ENCODE peak calls at places on chromosomes 1 and 21, in ten cellular contexts. One of them, this sample, is unnamed.

GRCh38 chr1:24657781-24658180 is 14.7 kb downstream of the SRRM1 start:
- DNase-seq in fibroblast of lung: no peak
- DNase-seq in IMR-90: no peak
- DNase-seq in iPS DF 6.9: no peak
- DNase-seq in left lung: no peak
- DNase-seq in dorsolateral prefrontal cortex: no peak
- DNase-seq in effector memory CD4-positive, alpha-beta T cell: no peak
- DNase-seq in osteoblast: no peak
- DNase-seq in AG04450: no peak
- DNase-seq in PC-9: no peak
- DNase-seq in this sample: no peak

GRCh38 chr1:47986741-47987140 is 10.4 kb downstream of the TRABD2B start:
- DNase-seq in left lung: peak; percentile 57
- DNase-seq in effector memory CD4-positive, alpha-beta T cell: no peak
- DNase-seq in osteoblast: peak; percentile 92
- DNase-seq in PC-9: no peak
- DNase-seq in iPS DF 6.9: no peak
- DNase-seq in fibroblast of lung: peak; percentile 21
- DNase-seq in AG04450: no peak
- DNase-seq in IMR-90: no peak
- DNase-seq in dorsolateral prefrontal cortex: peak; percentile 50
- DNase-seq in this sample: peak; percentile 47

GRCh38 chr1:77768006-77768405 is 8.4 kb upstream of the USP33 start:
- DNase-seq in dorsolateral prefrontal cortex: no peak
- DNase-seq in effector memory CD4-positive, alpha-beta T cell: no peak
- DNase-seq in AG04450: no peak
- DNase-seq in fibroblast of lung: no peak
- DNase-seq in IMR-90: no peak
- DNase-seq in osteoblast: no peak
- DNase-seq in left lung: no peak
- DNase-seq in PC-9: no peak
- DNase-seq in iPS DF 6.9: no peak
- DNase-seq in this sample: no peak

GRCh38 chr1:206725053-206725963 is 40.6 kb downstream of the MAPKAPK2 start:
- DNase-seq in IMR-90: peak; percentile 51
- DNase-seq in iPS DF 6.9: peak; percentile 57
- DNase-seq in dorsolateral prefrontal cortex: peak; percentile 52
- DNase-seq in AG04450: no peak
- DNase-seq in effector memory CD4-positive, alpha-beta T cell: no peak
- DNase-seq in osteoblast: peak; percentile 93
- DNase-seq in fibroblast of lung: peak; percentile 31
- DNase-seq in PC-9: no peak
- DNase-seq in left lung: no peak
- DNase-seq in this sample: peak; percentile 57

GRCh38 chr1:3126756-3127718 is 58.0 kb downstream of the PRDM16 start:
- DNase-seq in osteoblast: no peak
- DNase-seq in fibroblast of lung: no peak
- DNase-seq in left lung: no peak
- DNase-seq in effector memory CD4-positive, alpha-beta T cell: no peak
- DNase-seq in IMR-90: no peak
- DNase-seq in PC-9: no peak
- DNase-seq in dorsolateral prefrontal cortex: no peak
- DNase-seq in AG04450: no peak
- DNase-seq in iPS DF 6.9: no peak
- DNase-seq in this sample: no peak

GRCh38 chr1:52385376-52385775 is 18.8 kb downstream of the ORC1 start:
- DNase-seq in dorsolateral prefrontal cortex: no peak
- DNase-seq in PC-9: no peak
- DNase-seq in effector memory CD4-positive, alpha-beta T cell: no peak
- DNase-seq in AG04450: no peak
- DNase-seq in osteoblast: no peak
- DNase-seq in iPS DF 6.9: no peak
- DNase-seq in IMR-90: no peak
- DNase-seq in left lung: no peak
- DNase-seq in fibroblast of lung: no peak
- DNase-seq in this sample: no peak

GRCh38 chr1:169234780-169235179 is 128.3 kb downstream of the ATP1B1 start:
- DNase-seq in dorsolateral prefrontal cortex: no peak
- DNase-seq in PC-9: no peak
- DNase-seq in IMR-90: no peak
- DNase-seq in left lung: no peak
- DNase-seq in AG04450: no peak
- DNase-seq in osteoblast: no peak
- DNase-seq in iPS DF 6.9: no peak
- DNase-seq in fibroblast of lung: no peak
- DNase-seq in effector memory CD4-positive, alpha-beta T cell: no peak
- DNase-seq in this sample: no peak

GRCh38 chr1:169995993-169996392 is 78.5 kb downstream of the KIFAP3 start:
- DNase-seq in left lung: no peak
- DNase-seq in effector memory CD4-positive, alpha-beta T cell: no peak
- DNase-seq in iPS DF 6.9: no peak
- DNase-seq in IMR-90: no peak
- DNase-seq in fibroblast of lung: no peak
- DNase-seq in AG04450: no peak
- DNase-seq in dorsolateral prefrontal cortex: no peak
- DNase-seq in PC-9: no peak
- DNase-seq in osteoblast: no peak
- DNase-seq in this sample: no peak

DNA sequence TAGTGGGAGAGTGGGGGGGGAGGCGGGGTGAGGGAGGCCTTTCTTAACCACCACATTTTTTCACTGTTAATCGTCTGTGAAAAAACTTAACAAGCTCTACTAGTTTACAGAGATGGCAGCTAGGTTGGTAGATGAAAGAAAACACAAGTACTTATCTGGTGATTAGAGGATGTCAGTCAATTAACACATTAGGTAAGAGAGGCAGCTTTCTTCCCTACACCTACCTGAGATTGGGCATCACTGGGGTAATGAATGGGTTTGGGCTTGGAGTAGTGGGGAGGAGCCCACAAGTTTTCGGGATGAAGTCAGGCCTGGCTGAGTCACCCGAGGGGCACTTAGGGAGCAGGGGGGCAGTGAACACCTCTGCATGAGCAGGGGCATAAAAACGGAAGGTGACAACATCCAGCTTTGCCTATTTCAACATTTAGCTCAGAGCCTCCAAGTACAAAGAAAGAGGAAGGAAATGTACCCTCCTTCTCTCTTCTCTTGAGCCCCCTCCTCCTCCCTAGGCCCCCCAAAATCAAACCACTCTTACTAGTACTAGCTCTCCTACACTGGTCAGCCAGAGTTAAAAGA is 2.5 kb downstream of the LBR start:
- DNase-seq in dorsolateral prefrontal cortex: no peak
- DNase-seq in PC-9: peak; percentile 88
- DNase-seq in left lung: no peak
- DNase-seq in IMR-90: peak; percentile 48
- DNase-seq in fibroblast of lung: peak; percentile 68
- DNase-seq in effector memory CD4-positive, alpha-beta T cell: no peak
- DNase-seq in osteoblast: peak; percentile 86
- DNase-seq in iPS DF 6.9: no peak
- DNase-seq in AG04450: no peak
- DNase-seq in this sample: no peak
- H3K4me3 ChIP-seq in dorsolateral prefrontal cortex: no peak overlapping the region
- H3K4me3 ChIP-seq in PC-9: peak overlapping the region; percentile 94
- H3K4me3 ChIP-seq in left lung: peak overlapping the region; percentile 99
- H3K4me3 ChIP-seq in IMR-90: no peak overlapping the region
- H3K4me3 ChIP-seq in fibroblast of lung: peak overlapping the region; percentile 90
- H3K4me3 ChIP-seq in effector memory CD4-positive, alpha-beta T cell: peak overlapping the region; percentile 70
- H3K4me3 ChIP-seq in osteoblast: peak overlapping the region; percentile 91
- H3K4me3 ChIP-seq in iPS DF 6.9: no peak overlapping the region
- H3K4me3 ChIP-seq in AG04450: peak overlapping the region; percentile 92
- H3K4me3 ChIP-seq in this sample: no peak overlapping the region

DNA sequence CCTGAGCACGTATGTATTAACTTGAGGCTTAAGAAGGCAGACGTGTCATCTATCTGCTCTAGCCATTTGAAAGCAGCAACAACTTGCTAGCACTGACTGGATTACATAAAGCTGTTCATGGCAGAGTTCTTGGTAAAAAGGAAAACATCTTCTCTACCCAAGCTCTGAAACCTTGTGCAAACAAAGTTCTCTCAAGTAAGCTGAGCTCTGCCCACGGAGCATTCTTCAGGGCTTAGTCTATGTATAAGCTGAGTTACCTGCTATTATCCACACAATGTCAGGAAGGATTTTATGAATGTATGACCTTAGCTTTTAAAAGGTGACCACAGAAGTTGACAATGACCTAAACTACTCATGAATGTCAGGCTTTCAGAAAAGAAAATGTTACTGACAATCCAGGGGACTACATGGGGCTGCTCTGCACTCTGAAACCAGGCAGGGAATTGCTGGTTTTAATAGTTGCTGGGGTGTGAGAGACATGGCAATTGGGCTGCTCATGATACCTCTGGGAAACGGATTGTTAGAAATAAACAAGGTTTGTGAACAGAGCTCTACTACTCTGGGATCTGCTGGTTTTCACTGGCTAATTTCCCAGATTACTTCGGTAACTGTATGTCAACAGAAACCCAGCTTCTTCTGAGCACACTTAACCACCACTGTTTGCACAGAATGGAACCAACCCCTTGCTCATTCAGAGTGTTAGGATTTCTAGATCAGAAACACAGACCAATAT is 29.6 kb upstream of the CCN1 start:
- DNase-seq in IMR-90: peak; percentile 86
- DNase-seq in left lung: no peak
- DNase-seq in fibroblast of lung: peak; percentile 91
- DNase-seq in iPS DF 6.9: no peak
- DNase-seq in osteoblast: peak; percentile 48
- DNase-seq in effector memory CD4-positive, alpha-beta T cell: no peak
- DNase-seq in PC-9: peak; percentile 99
- DNase-seq in dorsolateral prefrontal cortex: no peak
- DNase-seq in AG04450: peak; percentile 58
- DNase-seq in this sample: peak; percentile 42
- H3K27ac ChIP-seq in IMR-90: peak overlapping the region; percentile 37
- H3K27ac ChIP-seq in left lung: peak overlapping the region; percentile 51
- H3K27ac ChIP-seq in fibroblast of lung: no peak overlapping the region
- H3K27ac ChIP-seq in iPS DF 6.9: no peak overlapping the region
- H3K27ac ChIP-seq in osteoblast: peak overlapping the region; percentile 66
- H3K27ac ChIP-seq in effector memory CD4-positive, alpha-beta T cell: no peak overlapping the region
- H3K27ac ChIP-seq in PC-9: peak overlapping the region; percentile 68
- H3K27ac ChIP-seq in dorsolateral prefrontal cortex: no peak overlapping the region
- H3K27ac ChIP-seq in AG04450: peak overlapping the region; percentile 74
- H3K27ac ChIP-seq in this sample: peak overlapping the region; percentile 32

GRCh38 chr1:32010246-32010645 is 3.4 kb upstream of the KHDRBS1 start:
- DNase-seq in dorsolateral prefrontal cortex: no peak
- DNase-seq in left lung: no peak
- DNase-seq in AG04450: no peak
- DNase-seq in PC-9: no peak
- DNase-seq in fibroblast of lung: no peak
- DNase-seq in IMR-90: no peak
- DNase-seq in effector memory CD4-positive, alpha-beta T cell: no peak
- DNase-seq in osteoblast: no peak
- DNase-seq in iPS DF 6.9: no peak
- DNase-seq in this sample: no peak

GRCh38 chr1:32013386-32014198 is at the start of gene KHDRBS1:
- DNase-seq in left lung: peak; percentile 99
- DNase-seq in IMR-90: peak; percentile 99
- DNase-seq in iPS DF 6.9: peak; percentile 97
- DNase-seq in dorsolateral prefrontal cortex: peak; percentile 98
- DNase-seq in PC-9: peak; percentile 95
- DNase-seq in fibroblast of lung: peak; percentile 97
- DNase-seq in osteoblast: peak; percentile 99
- DNase-seq in effector memory CD4-positive, alpha-beta T cell: peak; percentile 99
- DNase-seq in AG04450: peak; percentile 99
- DNase-seq in this sample: peak; percentile 100

GRCh38 chr1:32014199-32014936 is 700 bp downstream of the KHDRBS1 start:
- DNase-seq in IMR-90: peak; percentile 36
- DNase-seq in fibroblast of lung: peak; percentile 51
- DNase-seq in PC-9: peak; percentile 37
- DNase-seq in dorsolateral prefrontal cortex: peak; percentile 51
- DNase-seq in effector memory CD4-positive, alpha-beta T cell: no peak
- DNase-seq in osteoblast: peak; percentile 90
- DNase-seq in AG04450: peak; percentile 20
- DNase-seq in left lung: peak; percentile 68
- DNase-seq in iPS DF 6.9: no peak
- DNase-seq in this sample: peak; percentile 71

GRCh38 chr1:32014937-32015363 is 1.3 kb downstream of the KHDRBS1 start:
- DNase-seq in iPS DF 6.9: no peak
- DNase-seq in dorsolateral prefrontal cortex: no peak
- DNase-seq in fibroblast of lung: no peak
- DNase-seq in PC-9: peak; percentile 22
- DNase-seq in osteoblast: peak; percentile 69
- DNase-seq in effector memory CD4-positive, alpha-beta T cell: no peak
- DNase-seq in AG04450: no peak
- DNase-seq in IMR-90: no peak
- DNase-seq in left lung: no peak
- DNase-seq in this sample: no peak

DNA sequence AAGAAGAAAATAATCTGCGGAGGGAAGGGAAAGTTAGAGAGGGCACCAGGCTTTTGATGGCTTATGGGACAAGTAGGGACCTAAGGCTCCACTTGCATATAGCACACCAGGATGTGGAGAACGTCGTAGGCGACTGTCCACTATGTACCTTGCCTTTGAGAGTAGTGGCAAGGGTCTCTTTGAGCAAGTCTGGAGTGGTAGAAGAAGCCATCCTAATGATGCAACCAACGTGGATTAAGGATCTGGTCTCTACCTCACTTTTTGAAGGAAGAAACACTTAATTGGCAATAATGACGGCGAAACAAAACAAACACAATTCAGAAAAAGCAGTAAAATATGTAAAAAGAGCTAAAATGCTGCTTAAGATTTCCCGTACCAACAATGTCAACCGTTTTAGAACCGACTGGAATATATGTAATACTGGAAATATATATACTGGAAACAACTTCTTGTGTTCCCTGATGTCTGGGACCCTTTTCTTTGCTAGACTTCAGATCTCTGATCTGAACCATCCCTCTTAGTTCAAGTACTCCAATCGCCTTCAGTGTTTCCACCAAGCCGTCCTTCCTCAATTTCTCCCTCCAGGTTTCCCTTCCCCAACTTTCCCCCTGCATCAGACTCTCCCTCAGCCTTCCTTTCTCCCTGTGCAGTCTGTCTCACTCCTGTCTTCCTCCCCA is 821 bp upstream of the KHDRBS1 start:
- DNase-seq in AG04450: no peak
- DNase-seq in fibroblast of lung: no peak
- DNase-seq in PC-9: no peak
- DNase-seq in osteoblast: peak; percentile 42
- DNase-seq in IMR-90: no peak
- DNase-seq in effector memory CD4-positive, alpha-beta T cell: no peak
- DNase-seq in iPS DF 6.9: no peak
- DNase-seq in dorsolateral prefrontal cortex: no peak
- DNase-seq in left lung: no peak
- DNase-seq in this sample: no peak
- H3K4me3 ChIP-seq in AG04450: peak overlapping the region; percentile 63
- H3K4me3 ChIP-seq in fibroblast of lung: peak overlapping the region; percentile 92
- H3K4me3 ChIP-seq in PC-9: peak overlapping the region; percentile 91
- H3K4me3 ChIP-seq in osteoblast: peak overlapping the region; percentile 100
- H3K4me3 ChIP-seq in IMR-90: peak overlapping the region; percentile 55
- H3K4me3 ChIP-seq in effector memory CD4-positive, alpha-beta T cell: peak overlapping the region; percentile 90
- H3K4me3 ChIP-seq in iPS DF 6.9: peak overlapping the region; percentile 92
- H3K4me3 ChIP-seq in dorsolateral prefrontal cortex: peak overlapping the region; percentile 89
- H3K4me3 ChIP-seq in left lung: peak overlapping the region; percentile 93
- H3K4me3 ChIP-seq in this sample: peak overlapping the region; percentile 8

DNA sequence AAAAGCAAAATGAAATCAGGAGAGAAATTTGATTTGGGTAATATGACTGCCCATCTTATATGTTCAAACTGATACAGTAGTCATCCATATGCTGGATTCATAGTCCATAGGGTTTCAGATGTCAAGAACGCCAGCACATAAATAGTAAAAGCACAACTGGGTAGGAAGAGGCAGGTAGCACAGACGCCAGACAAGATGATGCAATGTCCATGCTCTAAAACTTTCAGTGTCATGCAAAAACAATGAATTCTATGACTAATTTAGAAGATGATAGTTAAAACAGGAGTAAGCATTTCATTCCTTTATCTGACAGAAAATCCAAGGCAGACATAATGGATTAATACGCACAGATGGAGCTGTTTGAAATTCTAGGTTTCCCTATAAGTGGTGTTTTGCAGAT is 140.2 kb downstream of the DSCAM start:
- DNase-seq in IMR-90: no peak
- DNase-seq in fibroblast of lung: peak; percentile 42
- DNase-seq in effector memory CD4-positive, alpha-beta T cell: no peak
- DNase-seq in dorsolateral prefrontal cortex: no peak
- DNase-seq in PC-9: no peak
- DNase-seq in left lung: no peak
- DNase-seq in osteoblast: no peak
- DNase-seq in iPS DF 6.9: no peak
- DNase-seq in AG04450: no peak
- DNase-seq in this sample: no peak
- H3K27ac ChIP-seq in IMR-90: no peak overlapping the region
- H3K27ac ChIP-seq in fibroblast of lung: no peak overlapping the region
- H3K27ac ChIP-seq in effector memory CD4-positive, alpha-beta T cell: no peak overlapping the region
- H3K27ac ChIP-seq in dorsolateral prefrontal cortex: no peak overlapping the region
- H3K27ac ChIP-seq in PC-9: no peak overlapping the region
- H3K27ac ChIP-seq in left lung: no peak overlapping the region
- H3K27ac ChIP-seq in osteoblast: no peak overlapping the region
- H3K27ac ChIP-seq in iPS DF 6.9: no peak overlapping the region
- H3K27ac ChIP-seq in AG04450: no peak overlapping the region
- H3K27ac ChIP-seq in this sample: no peak overlapping the region